ENCODE peak calls at places on chromosomes 12 and 14, in ten cellular contexts. G is iPS DF 19.7, M is T47D, W is ecto neural progenitor cell, B is skeletal muscle cell, N is RWPE1, P is kidney tubule cell, E is NB4, J is foreskin fibroblast, D is IMR-90. X is an unnamed sample.

GRCh38 chr14:75995372-75996041 is 9.9 kb downstream of the IFT43 start:
- DNase-seq in G (no peak), M (no peak), W (no peak), B (peak), N (no peak), P (no peak), E (no peak), J (peak), D (peak), X (no peak)

GRCh38 chr14:82855912-82856381 is 1322.3 kb upstream of the SEL1L start:
- DNase-seq in G (no peak), M (no peak), W (no peak), B (no peak), N (no peak), P (peak), E (peak), J (no peak), D (peak), X (peak)

GRCh38 chr12:96193725-96194571 is at the start of gene ELK3:
- DNase-seq in G (no peak), M (peak), W (peak), B (no peak), N (peak), P (peak), E (peak), J (peak), D (peak), X (peak)

GRCh38 chr14:28765907-28766504 is 581 bp upstream of the FOXG1 start:
- DNase-seq in G (no peak), M (no peak), W (peak), B (no peak), N (no peak), P (no peak), E (no peak), J (no peak), D (no peak), X (no peak)

GRCh38 chr14:88476375-88476774 is 78.4 kb downstream of the PTPN21 start:
- DNase-seq in G (no peak), M (no peak), W (no peak), B (no peak), N (no peak), P (no peak), E (no peak), J (no peak), D (no peak), X (no peak)

GRCh38 chr12:95582230-95583058 is 31.2 kb upstream of the USP44 start:
- DNase-seq in G (no peak), M (no peak), W (no peak), B (no peak), N (peak), P (peak), E (peak), J (peak), D (peak), X (peak)

GRCh38 chr14:89339579-89339978 is 77.5 kb downstream of the FOXN3 start:
- DNase-seq in G (no peak), M (no peak), W (no peak), B (no peak), N (no peak), P (no peak), E (no peak), J (no peak), D (no peak), X (no peak)

GRCh38 chr12:44812062-44812461 is 64.1 kb downstream of the NELL2 start:
- DNase-seq in G (peak), M (no peak), W (no peak), B (no peak), N (no peak), P (no peak), E (peak), J (no peak), D (no peak), X (no peak)

GRCh38 chr12:94872671-94873367 is 130.7 kb downstream of the NDUFA12 start:
- DNase-seq in G (no peak), M (no peak), W (no peak), B (no peak), N (no peak), P (no peak), E (peak), J (no peak), D (no peak), X (no peak)

GRCh38 chr12:49671051-49671765 is 36.0 kb downstream of the FMNL3 start:
- DNase-seq in G (no peak), M (no peak), W (no peak), B (no peak), N (no peak), P (peak), E (peak), J (no peak), D (no peak), X (no peak)

GRCh38 chr12:26826437-26826836 is 6.6 kb downstream of the ITPR2 start:
- DNase-seq in G (no peak), M (no peak), W (no peak), B (no peak), N (no peak), P (no peak), E (no peak), J (no peak), D (no peak), X (no peak)

X was measured in astrocyte of the cerebellum.